ENCODE peak calls at places on chromosome 18, in ten cellular contexts. L, O, G, S, W, D, E, Z, T and Y are unnamed samples.

GRCh38 chr18:31245820-31246219 is 72.1 kb upstream of the DSG1 start:
- DNase-seq in L (no peak), O (no peak), G (no peak), S (no peak), W (no peak), D (no peak), E (no peak), Z (no peak), T (no peak), Y (no peak)

GRCh38 chr18:10588975-10589374 is 63.1 kb downstream of the NAPG start:
- DNase-seq in L (no peak), O (no peak), G (no peak), S (no peak), W (no peak), D (no peak), E (no peak), Z (no peak), T (no peak), Y (no peak)

GRCh38 chr18:2912357-2913299 is 65.8 kb downstream of the EMILIN2 start:
- DNase-seq in L (no peak), O (no peak), G (no peak), S (no peak), W (no peak), D (no peak), E (no peak), Z (no peak), T (no peak), Y (no peak)

GRCh38 chr18:12839526-12840196 is 44.4 kb downstream of the PTPN2 start:
- DNase-seq in L (peak; percentile 27), O (no peak), G (no peak), S (no peak), W (peak; percentile 57), D (no peak), E (no peak), Z (no peak), T (no peak), Y (peak; percentile 71)

GRCh38 chr18:58314284-58314683 is 270.3 kb downstream of the NEDD4L start:
- DNase-seq in L (peak; percentile 94), O (peak; percentile 51), G (peak; percentile 66), S (no peak), W (peak; percentile 83), D (peak; percentile 88), E (no peak), Z (peak; percentile 43), T (no peak), Y (no peak)

GRCh38 chr18:78913395-78913794 is 66.2 kb upstream of the SALL3 start:
- DNase-seq in L (no peak), O (no peak), G (no peak), S (no peak), W (no peak), D (no peak), E (no peak), Z (no peak), T (no peak), Y (no peak)

GRCh38 chr18:74179623-74180199 is 31.4 kb downstream of the TIMM21 start:
- DNase-seq in L (no peak), O (no peak), G (no peak), S (no peak), W (no peak), D (no peak), E (no peak), Z (no peak), T (no peak), Y (no peak)

GRCh38 chr18:57743008-57743407 is 60.1 kb downstream of the ATP8B1 start:
- DNase-seq in L (peak; percentile 90), O (no peak), G (no peak), S (no peak), W (peak; percentile 46), D (peak; percentile 72), E (no peak), Z (no peak), T (no peak), Y (no peak)

GRCh38 chr18:374735-375168 is 106.9 kb upstream of the THOC1 start:
- DNase-seq in L (no peak), O (peak; percentile 41), G (no peak), S (no peak), W (no peak), D (no peak), E (no peak), Z (no peak), T (no peak), Y (no peak)

GRCh38 chr18:32847719-32848118 is 74.9 kb upstream of the KLHL14 start:
- DNase-seq in L (no peak), O (no peak), G (no peak), S (no peak), W (peak; percentile 5), D (no peak), E (no peak), Z (no peak), T (no peak), Y (no peak)
- TF ChIP-seq CTCF in L (no peak), O (no peak), G (no peak), S (no peak), W (no peak), D (peak; percentile 4), E (no peak), Z (no peak), T (no peak), Y (no peak)

DNA sequence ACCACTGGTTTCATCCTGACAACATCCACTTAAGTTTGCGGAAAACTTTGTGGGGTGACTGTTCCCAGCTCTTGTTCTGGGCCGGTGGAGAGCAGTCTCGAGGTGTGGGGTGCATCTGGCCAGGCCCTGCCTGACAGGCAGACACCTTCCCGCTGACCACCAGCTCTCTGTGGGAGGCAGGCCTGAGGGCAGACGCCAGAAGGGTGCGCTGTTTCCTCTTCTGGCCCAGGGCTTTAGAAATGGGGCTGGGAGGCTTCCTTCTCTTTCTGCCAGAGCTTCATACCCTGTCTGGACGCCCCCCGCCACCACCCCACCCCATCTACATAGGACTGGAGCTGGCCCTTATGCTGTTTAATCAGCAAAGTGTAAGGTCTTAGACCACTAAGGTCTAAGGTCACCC is 263.8 kb downstream of the LOXHD1 start:
- DNase-seq in L (no peak), O (no peak), G (no peak), S (no peak), W (peak; percentile 28), D (no peak), E (no peak), Z (no peak), T (peak; percentile 64), Y (peak; percentile 53)
- TF ChIP-seq CTCF in L (no peak), O (no peak), G (no peak), S (no peak), W (peak; percentile 53), D (no peak), E (peak; percentile 37), Z (peak; percentile 22), T (no peak), Y (no peak)

DNA sequence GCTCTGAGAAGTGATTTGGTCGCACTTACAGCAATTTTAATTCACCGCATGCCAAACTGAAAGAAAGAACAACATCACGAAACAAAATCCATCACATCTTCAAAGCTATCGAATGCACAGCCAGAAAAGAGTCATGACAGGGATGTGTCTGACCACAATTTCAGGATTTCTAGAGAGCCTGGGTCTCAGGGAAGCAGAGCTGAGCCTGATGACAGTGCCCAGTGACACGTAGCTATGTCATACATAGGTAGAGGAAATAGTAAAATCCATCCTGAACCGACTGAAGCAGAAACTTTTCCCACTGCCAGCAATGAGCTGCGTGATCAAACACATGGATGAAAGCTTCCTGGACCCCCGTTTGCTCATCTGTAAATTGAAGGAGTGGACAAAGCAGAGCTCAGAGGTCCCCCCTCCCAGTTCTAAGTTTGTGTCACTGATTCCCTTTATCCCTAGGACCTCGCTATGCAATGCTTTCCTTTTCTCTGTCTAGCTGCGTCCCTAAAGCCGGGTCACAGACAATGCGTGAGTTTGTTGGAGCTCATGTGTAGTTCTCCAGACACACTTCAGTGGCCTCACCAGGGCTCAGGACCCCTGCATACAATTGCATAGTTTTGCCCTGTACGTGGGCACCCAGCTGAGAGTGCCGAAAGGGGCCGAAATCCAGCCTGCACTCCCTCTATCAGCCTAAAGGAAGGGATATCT is 37.6 kb downstream of the CCBE1 start:
- DNase-seq in L (no peak), O (no peak), G (no peak), S (no peak), W (peak; percentile 23), D (no peak), E (no peak), Z (no peak), T (no peak), Y (no peak)
- TF ChIP-seq CTCF in L (no peak), O (no peak), G (no peak), S (no peak), W (peak; percentile 5), D (no peak), E (no peak), Z (no peak), T (no peak), Y (no peak)

GRCh38 chr18:62880034-62880433 is 164.7 kb downstream of the PHLPP1 start:
- DNase-seq in L (no peak), O (no peak), G (no peak), S (no peak), W (no peak), D (no peak), E (no peak), Z (no peak), T (no peak), Y (no peak)
- TF ChIP-seq CTCF in L (no peak), O (no peak), G (no peak), S (no peak), W (no peak), D (no peak), E (no peak), Z (no peak), T (no peak), Y (no peak)

GRCh38 chr18:61502472-61502871 is 169.2 kb downstream of the CDH20 start:
- DNase-seq in L (peak; percentile 80), O (peak; percentile 22), G (no peak), S (no peak), W (peak; percentile 86), D (peak; percentile 1), E (peak; percentile 44), Z (peak; percentile 35), T (peak; percentile 68), Y (peak; percentile 50)
- TF ChIP-seq CTCF in L (peak; percentile 77), O (peak; percentile 63), G (no peak), S (peak; percentile 54), W (peak; percentile 85), D (peak; percentile 55), E (peak; percentile 85), Z (peak; percentile 67), T (peak; percentile 69), Y (peak; percentile 45)

GRCh38 chr18:26185267-26185666 is 41.0 kb upstream of the TAF4B start:
- DNase-seq in L (peak; percentile 1), O (no peak), G (no peak), S (no peak), W (peak; percentile 11), D (no peak), E (no peak), Z (peak; percentile 10), T (no peak), Y (no peak)
- TF ChIP-seq CTCF in L (peak; percentile 27), O (no peak), G (no peak), S (peak; percentile 10), W (peak; percentile 34), D (peak; percentile 21), E (peak; percentile 31), Z (peak; percentile 9), T (peak; percentile 63), Y (no peak)

DNA sequence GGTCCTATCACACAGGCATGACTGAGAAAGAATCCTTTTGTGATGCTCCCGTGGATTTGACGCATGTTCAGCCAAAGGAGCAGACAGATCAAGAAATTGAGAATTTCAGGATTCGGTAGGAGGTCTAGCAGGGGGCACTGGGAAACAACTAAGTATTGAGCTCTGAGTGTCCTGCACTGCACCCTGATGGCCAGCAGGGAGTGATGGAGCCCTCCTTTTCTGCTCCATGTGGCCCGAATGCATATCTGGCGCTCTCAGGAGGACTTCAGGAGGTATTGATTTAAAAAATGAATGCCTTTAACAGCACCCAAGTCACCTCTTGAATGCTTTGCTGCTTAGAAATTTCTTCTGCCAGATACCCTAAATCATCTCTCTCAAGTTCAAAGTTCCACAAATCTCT is 58.0 kb downstream of the ZNF519 start:
- DNase-seq in L (no peak), O (no peak), G (no peak), S (no peak), W (no peak), D (no peak), E (no peak), Z (no peak), T (no peak), Y (no peak)
- TF ChIP-seq CTCF in L (peak; percentile 10), O (no peak), G (no peak), S (no peak), W (peak; percentile 31), D (peak; percentile 15), E (peak; percentile 20), Z (no peak), T (peak; percentile 22), Y (no peak)